ENCODE peak calls at places on chromosomes 5 and 9, in six cellular contexts. One of them, this sample, is unnamed.

GRCh38 chr5:40442346-40442745 is 237.4 kb upstream of the PTGER4 start:
- DNase-seq in Calu3: peak; percentile 6
- DNase-seq in activated B cell treated with CpG ODN at 0.5 μM for 24 hours: no peak
- DNase-seq in uterus: no peak
- DNase-seq in fibroblast of lung: peak; percentile 12
- DNase-seq in GM12864: no peak
- DNase-seq in this sample: no peak

GRCh38 chr5:171720086-171720485 is 65.5 kb upstream of the SMIM23 start:
- DNase-seq in Calu3: no peak
- DNase-seq in activated B cell treated with CpG ODN at 0.5 μM for 24 hours: no peak
- DNase-seq in uterus: no peak
- DNase-seq in fibroblast of lung: no peak
- DNase-seq in GM12864: no peak
- DNase-seq in this sample: no peak

GRCh38 chr5:64206653-64207052 is 41.0 kb downstream of the RNF180 start:
- DNase-seq in Calu3: no peak
- DNase-seq in activated B cell treated with CpG ODN at 0.5 μM for 24 hours: no peak
- DNase-seq in uterus: no peak
- DNase-seq in fibroblast of lung: no peak
- DNase-seq in GM12864: no peak
- DNase-seq in this sample: no peak

GRCh38 chr5:75524071-75524470 is 12.4 kb downstream of the POLK start:
- DNase-seq in Calu3: no peak
- DNase-seq in activated B cell treated with CpG ODN at 0.5 μM for 24 hours: no peak
- DNase-seq in uterus: no peak
- DNase-seq in fibroblast of lung: peak; percentile 10
- DNase-seq in GM12864: peak; percentile 78
- DNase-seq in this sample: no peak

GRCh38 chr9:68705636-68706578 is 867 bp downstream of the PIP5K1B start:
- DNase-seq in Calu3: peak; percentile 15
- DNase-seq in activated B cell treated with CpG ODN at 0.5 μM for 24 hours: peak; percentile 49
- DNase-seq in uterus: no peak
- DNase-seq in fibroblast of lung: peak; percentile 6
- DNase-seq in GM12864: no peak
- DNase-seq in this sample: peak; percentile 36

GRCh38 chr9:125446581-125447094 is 185.0 kb downstream of the GAPVD1 start:
- DNase-seq in Calu3: no peak
- DNase-seq in activated B cell treated with CpG ODN at 0.5 μM for 24 hours: peak; percentile 52
- DNase-seq in uterus: no peak
- DNase-seq in fibroblast of lung: no peak
- DNase-seq in GM12864: peak; percentile 53
- DNase-seq in this sample: no peak

GRCh38 chr5:148730272-148730954 is 76.1 kb upstream of the HTR4 start:
- DNase-seq in Calu3: no peak
- DNase-seq in activated B cell treated with CpG ODN at 0.5 μM for 24 hours: no peak
- DNase-seq in uterus: no peak
- DNase-seq in fibroblast of lung: peak; percentile 64
- DNase-seq in GM12864: no peak
- DNase-seq in this sample: no peak

GRCh38 chr5:77546-77945 is 14.4 kb upstream of the PLEKHG4B start:
- DNase-seq in Calu3: no peak
- DNase-seq in activated B cell treated with CpG ODN at 0.5 μM for 24 hours: no peak
- DNase-seq in uterus: no peak
- DNase-seq in fibroblast of lung: no peak
- DNase-seq in GM12864: no peak
- DNase-seq in this sample: no peak

GRCh38 chr5:58412932-58413331 is 47.0 kb downstream of the PLK2 start:
- DNase-seq in Calu3: no peak
- DNase-seq in activated B cell treated with CpG ODN at 0.5 μM for 24 hours: no peak
- DNase-seq in uterus: no peak
- DNase-seq in fibroblast of lung: peak; percentile 30
- DNase-seq in GM12864: no peak
- DNase-seq in this sample: no peak

DNA sequence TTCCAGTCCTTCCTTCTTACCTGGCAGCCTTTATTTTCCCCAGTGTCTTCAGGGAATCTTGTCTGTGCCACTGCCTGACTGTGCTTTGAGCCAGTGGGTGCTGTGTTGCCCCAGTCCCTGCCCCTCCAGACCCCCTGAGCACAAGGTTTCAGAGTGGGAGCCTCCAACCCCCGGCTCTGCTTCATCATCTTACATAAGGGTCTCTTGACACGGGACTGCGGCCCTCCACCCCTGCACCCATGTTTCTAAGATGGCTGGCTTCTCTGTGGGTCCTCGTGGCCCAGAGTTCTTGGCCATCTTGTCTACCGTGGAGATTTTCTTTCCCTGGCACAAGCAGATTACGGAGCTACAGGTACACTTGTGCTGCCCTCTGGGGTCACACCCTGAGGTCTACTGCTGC is 194.1 kb downstream of the CACNA1B start:
- DNase-seq in Calu3: no peak
- DNase-seq in activated B cell treated with CpG ODN at 0.5 μM for 24 hours: no peak
- DNase-seq in uterus: peak; percentile 3
- DNase-seq in fibroblast of lung: no peak
- DNase-seq in GM12864: no peak
- DNase-seq in this sample: no peak
- TF ChIP-seq CTCF in Calu3: no peak
- TF ChIP-seq CTCF in activated B cell treated with CpG ODN at 0.5 μM for 24 hours: no peak
- TF ChIP-seq CTCF in uterus: no peak
- TF ChIP-seq CTCF in fibroblast of lung: no peak
- TF ChIP-seq CTCF in GM12864: no peak
- TF ChIP-seq CTCF in this sample: no peak

GRCh38 chr5:74187757-74188156 is 452.8 kb downstream of the ENC1 start:
- DNase-seq in Calu3: no peak
- DNase-seq in activated B cell treated with CpG ODN at 0.5 μM for 24 hours: no peak
- DNase-seq in uterus: no peak
- DNase-seq in fibroblast of lung: no peak
- DNase-seq in GM12864: no peak
- DNase-seq in this sample: no peak

GRCh38 chr5:74183041-74183440 is 457.5 kb downstream of the ENC1 start:
- DNase-seq in Calu3: no peak
- DNase-seq in activated B cell treated with CpG ODN at 0.5 μM for 24 hours: no peak
- DNase-seq in uterus: no peak
- DNase-seq in fibroblast of lung: no peak
- DNase-seq in GM12864: no peak
- DNase-seq in this sample: no peak

GRCh38 chr5:74186351-74187315 is 453.9 kb downstream of the ENC1 start:
- DNase-seq in Calu3: no peak
- DNase-seq in activated B cell treated with CpG ODN at 0.5 μM for 24 hours: no peak
- DNase-seq in uterus: no peak
- DNase-seq in fibroblast of lung: peak; percentile 95
- DNase-seq in GM12864: no peak
- DNase-seq in this sample: no peak

GRCh38 chr5:74184649-74185048 is 455.9 kb downstream of the ENC1 start:
- DNase-seq in Calu3: no peak
- DNase-seq in activated B cell treated with CpG ODN at 0.5 μM for 24 hours: no peak
- DNase-seq in uterus: no peak
- DNase-seq in fibroblast of lung: no peak
- DNase-seq in GM12864: no peak
- DNase-seq in this sample: no peak

DNA sequence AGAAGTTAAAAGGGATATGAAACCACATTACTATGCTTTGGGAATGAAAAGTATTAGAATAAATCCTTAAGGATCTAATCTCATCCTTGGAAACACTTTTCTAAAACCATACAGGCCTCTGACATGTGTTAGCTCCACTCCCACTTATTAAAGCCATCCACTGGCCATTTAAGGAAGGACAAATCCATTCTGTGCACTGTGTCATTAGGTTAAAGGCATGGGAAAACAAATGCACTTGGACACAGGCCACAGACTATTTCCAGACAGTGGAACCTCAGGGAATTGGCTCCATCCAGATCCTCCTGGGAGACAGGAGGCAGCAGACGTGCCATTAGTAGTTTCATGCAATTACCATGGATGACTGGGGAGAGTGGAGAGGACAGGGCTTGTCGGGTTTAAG is 454.9 kb downstream of the ENC1 start:
- DNase-seq in Calu3: no peak
- DNase-seq in activated B cell treated with CpG ODN at 0.5 μM for 24 hours: no peak
- DNase-seq in uterus: no peak
- DNase-seq in fibroblast of lung: peak; percentile 74
- DNase-seq in GM12864: no peak
- DNase-seq in this sample: peak; percentile 57
- TF ChIP-seq CTCF in Calu3: no peak
- TF ChIP-seq CTCF in activated B cell treated with CpG ODN at 0.5 μM for 24 hours: no peak
- TF ChIP-seq CTCF in uterus: no peak
- TF ChIP-seq CTCF in fibroblast of lung: no peak
- TF ChIP-seq CTCF in GM12864: no peak
- TF ChIP-seq CTCF in this sample: peak; percentile 13

GRCh38 chr5:114223866-114224265 is 138.0 kb upstream of the KCNN2 start:
- DNase-seq in Calu3: peak; percentile 15
- DNase-seq in activated B cell treated with CpG ODN at 0.5 μM for 24 hours: no peak
- DNase-seq in uterus: no peak
- DNase-seq in fibroblast of lung: no peak
- DNase-seq in GM12864: peak; percentile 5
- DNase-seq in this sample: no peak
- TF ChIP-seq CTCF in Calu3: no peak
- TF ChIP-seq CTCF in activated B cell treated with CpG ODN at 0.5 μM for 24 hours: no peak
- TF ChIP-seq CTCF in uterus: no peak
- TF ChIP-seq CTCF in fibroblast of lung: peak; percentile 14
- TF ChIP-seq CTCF in GM12864: peak; percentile 46
- TF ChIP-seq CTCF in this sample: peak; percentile 36

GRCh38 chr5:114358329-114358728 is 3.5 kb upstream of the KCNN2 start:
- DNase-seq in Calu3: no peak
- DNase-seq in activated B cell treated with CpG ODN at 0.5 μM for 24 hours: no peak
- DNase-seq in uterus: no peak
- DNase-seq in fibroblast of lung: no peak
- DNase-seq in GM12864: no peak
- DNase-seq in this sample: no peak
- TF ChIP-seq CTCF in Calu3: no peak
- TF ChIP-seq CTCF in activated B cell treated with CpG ODN at 0.5 μM for 24 hours: no peak
- TF ChIP-seq CTCF in uterus: no peak
- TF ChIP-seq CTCF in fibroblast of lung: peak; percentile 9
- TF ChIP-seq CTCF in GM12864: no peak
- TF ChIP-seq CTCF in this sample: no peak

GRCh38 chr5:36459191-36460135 is 146.9 kb upstream of the SLC1A3 start:
- DNase-seq in Calu3: peak; percentile 17
- DNase-seq in activated B cell treated with CpG ODN at 0.5 μM for 24 hours: no peak
- DNase-seq in uterus: no peak
- DNase-seq in fibroblast of lung: no peak
- DNase-seq in GM12864: no peak
- DNase-seq in this sample: no peak
- TF ChIP-seq CTCF in Calu3: peak; percentile 47
- TF ChIP-seq CTCF in activated B cell treated with CpG ODN at 0.5 μM for 24 hours: no peak
- TF ChIP-seq CTCF in uterus: no peak
- TF ChIP-seq CTCF in fibroblast of lung: peak; percentile 29
- TF ChIP-seq CTCF in GM12864: peak; percentile 52
- TF ChIP-seq CTCF in this sample: peak; percentile 17

DNA sequence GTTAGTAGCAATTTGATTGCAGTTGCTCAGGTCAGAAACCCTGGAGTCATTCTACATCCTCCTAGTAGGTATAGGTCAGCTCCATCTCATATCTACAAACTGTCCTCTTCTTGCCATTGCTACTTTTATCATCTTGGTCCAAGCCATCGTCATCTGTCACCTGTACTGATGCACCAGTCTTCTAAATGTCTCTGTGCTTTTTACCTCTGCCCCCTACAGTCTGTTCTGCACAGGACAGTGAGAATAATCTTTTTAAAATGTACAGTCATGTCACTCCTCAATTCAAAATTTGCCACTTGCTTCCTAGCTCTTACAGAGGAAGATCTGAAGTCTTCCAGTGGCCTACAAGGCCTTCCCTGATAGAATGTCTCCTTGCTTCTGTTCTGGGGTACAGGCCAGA is 6.8 kb downstream of the NNT start:
- DNase-seq in Calu3: no peak
- DNase-seq in activated B cell treated with CpG ODN at 0.5 μM for 24 hours: no peak
- DNase-seq in uterus: no peak
- DNase-seq in fibroblast of lung: no peak
- DNase-seq in GM12864: no peak
- DNase-seq in this sample: no peak
- TF ChIP-seq CTCF in Calu3: no peak
- TF ChIP-seq CTCF in activated B cell treated with CpG ODN at 0.5 μM for 24 hours: no peak
- TF ChIP-seq CTCF in uterus: no peak
- TF ChIP-seq CTCF in fibroblast of lung: peak; percentile 36
- TF ChIP-seq CTCF in GM12864: peak; percentile 48
- TF ChIP-seq CTCF in this sample: no peak

GRCh38 chr9:128066713-128067621 is at the start of gene NAIF1:
- DNase-seq in Calu3: peak; percentile 93
- DNase-seq in activated B cell treated with CpG ODN at 0.5 μM for 24 hours: peak; percentile 91
- DNase-seq in uterus: peak; percentile 98
- DNase-seq in fibroblast of lung: peak; percentile 100
- DNase-seq in GM12864: peak; percentile 99
- DNase-seq in this sample: peak; percentile 96
- TF ChIP-seq CTCF in Calu3: no peak
- TF ChIP-seq CTCF in activated B cell treated with CpG ODN at 0.5 μM for 24 hours: no peak
- TF ChIP-seq CTCF in uterus: no peak
- TF ChIP-seq CTCF in fibroblast of lung: no peak
- TF ChIP-seq CTCF in GM12864: no peak
- TF ChIP-seq CTCF in this sample: no peak

GRCh38 chr9:127887792-127888191 is 10.3 kb upstream of the AK1 start:
- DNase-seq in Calu3: no peak
- DNase-seq in activated B cell treated with CpG ODN at 0.5 μM for 24 hours: no peak
- DNase-seq in uterus: no peak
- DNase-seq in fibroblast of lung: no peak
- DNase-seq in GM12864: no peak
- DNase-seq in this sample: no peak
- TF ChIP-seq CTCF in Calu3: no peak
- TF ChIP-seq CTCF in activated B cell treated with CpG ODN at 0.5 μM for 24 hours: no peak
- TF ChIP-seq CTCF in uterus: no peak
- TF ChIP-seq CTCF in fibroblast of lung: peak; percentile 25
- TF ChIP-seq CTCF in GM12864: peak; percentile 41
- TF ChIP-seq CTCF in this sample: no peak